ENCODE peak calls at places on chromosomes 5 and 9, in six cellular contexts. O, Z, V, B, Y and R are unnamed samples.
A peak's percentile ranks its signal among the peaks of the same experiment; 100 is the strongest.

GRCh38 chr9:136151848-136152542 is 33.3 kb upstream of the TMEM250 start:
- DNase-seq in O (peak; percentile 6), Z (no peak), V (no peak), B (no peak), Y (no peak), R (no peak)

GRCh38 chr5:181223729-181224389 is 778 bp downstream of the TRIM41 start:
- DNase-seq in O (peak; percentile 86), Z (no peak), V (no peak), B (peak; percentile 40), Y (no peak), R (peak; percentile 79)

GRCh38 chr5:128613757-128614156 is 75.7 kb upstream of the FBN2 start:
- DNase-seq in O (no peak), Z (no peak), V (no peak), B (peak; percentile 20), Y (no peak), R (no peak)

GRCh38 chr5:173953528-173954090 is 35.4 kb upstream of the C5orf47 start:
- DNase-seq in O (no peak), Z (no peak), V (no peak), B (peak; percentile 87), Y (no peak), R (no peak)

GRCh38 chr9:87567566-87567965 is 69.9 kb downstream of the DAPK1 start:
- DNase-seq in O (peak; percentile 68), Z (no peak), V (no peak), B (no peak), Y (no peak), R (no peak)

GRCh38 chr5:95422842-95423241 is 31.7 kb downstream of the FAM81B start:
- DNase-seq in O (no peak), Z (no peak), V (no peak), B (no peak), Y (no peak), R (no peak)

GRCh38 chr5:77262685-77263084 is 52.2 kb downstream of the PDE8B start:
- DNase-seq in O (no peak), Z (no peak), V (no peak), B (no peak), Y (no peak), R (no peak)

GRCh38 chr9:128341435-128341849 is 1.1 kb downstream of the SLC27A4 start:
- DNase-seq in O (peak; percentile 80), Z (peak; percentile 54), V (peak; percentile 73), B (peak; percentile 59), Y (peak; percentile 66), R (peak; percentile 78)

GRCh38 chr9:40909821-40910220 is 218.7 kb downstream of the FOXD4L6 start:
- DNase-seq in O (no peak), Z (no peak), V (no peak), B (no peak), Y (no peak), R (no peak)

GRCh38 chr5:16467363-16468219 is 2.0 kb upstream of the ZNF622 start:
- DNase-seq in O (no peak), Z (no peak), V (peak; percentile 2), B (peak; percentile 78), Y (no peak), R (no peak)

GRCh38 chr9:75826292-75826691 is 64.2 kb upstream of the PCSK5 start:
- DNase-seq in O (peak; percentile 42), Z (no peak), V (no peak), B (no peak), Y (no peak), R (peak; percentile 47)

GRCh38 chr9:4139201-4139600 is 160.7 kb downstream of the GLIS3 start:
- DNase-seq in O (no peak), Z (no peak), V (no peak), B (no peak), Y (no peak), R (no peak)

GRCh38 chr9:88821033-88821748 is 170.1 kb upstream of the S1PR3 start:
- DNase-seq in O (no peak), Z (no peak), V (no peak), B (no peak), Y (no peak), R (no peak)

GRCh38 chr9:128222880-128223670 is 19.9 kb downstream of the DNM1 start:
- DNase-seq in O (peak; percentile 13), Z (no peak), V (no peak), B (no peak), Y (no peak), R (no peak)

GRCh38 chr5:33238826-33239670 is 201.7 kb upstream of the TARS1 start:
- DNase-seq in O (no peak), Z (no peak), V (peak; percentile 49), B (no peak), Y (no peak), R (no peak)

GRCh38 chr5:67030289-67031069 is 166.1 kb downstream of the CD180 start:
- DNase-seq in O (no peak), Z (no peak), V (peak; percentile 53), B (peak; percentile 27), Y (no peak), R (no peak)
- H3K4me1 ChIP-seq in O (peaks cover 8% of the 10 kb centered on the region), Z (no peaks in the 10 kb centered on the region), V (peaks cover 33% of the 10 kb centered on the region), B (peaks cover 11% of the 10 kb centered on the region), Y (no peaks in the 10 kb centered on the region), R (peaks cover 10% of the 10 kb centered on the region)

GRCh38 chr9:38038307-38039089 is 30.5 kb downstream of the SHB start:
- DNase-seq in O (peak; percentile 81), Z (no peak), V (peak; percentile 77), B (no peak), Y (no peak), R (peak; percentile 68)
- H3K4me1 ChIP-seq in O (peaks cover 34% of the 10 kb centered on the region), Z (no peaks in the 10 kb centered on the region), V (peaks cover 54% of the 10 kb centered on the region), B (peaks cover 49% of the 10 kb centered on the region), Y (no peaks in the 10 kb centered on the region), R (peaks cover 29% of the 10 kb centered on the region)

GRCh38 chr9:131400627-131401026 is 6.7 kb downstream of the PRRC2B start:
- DNase-seq in O (peak; percentile 23), Z (no peak), V (no peak), B (no peak), Y (no peak), R (no peak)
- H3K4me1 ChIP-seq in O (peaks cover 41% of the 10 kb centered on the region), Z (peaks cover 50% of the 10 kb centered on the region), V (peaks cover 70% of the 10 kb centered on the region), B (peaks cover 35% of the 10 kb centered on the region), Y (peaks cover 90% of the 10 kb centered on the region), R (peaks cover 26% of the 10 kb centered on the region)

GRCh38 chr5:54581831-54582548 is 64.4 kb downstream of the SNX18 start:
- DNase-seq in O (no peak), Z (no peak), V (no peak), B (peak; percentile 36), Y (no peak), R (no peak)
- H3K4me1 ChIP-seq in O (no peaks in the 10 kb centered on the region), Z (no peaks in the 10 kb centered on the region), V (no peaks in the 10 kb centered on the region), B (peaks cover 16% of the 10 kb centered on the region), Y (no peaks in the 10 kb centered on the region), R (no peaks in the 10 kb centered on the region)

DNA sequence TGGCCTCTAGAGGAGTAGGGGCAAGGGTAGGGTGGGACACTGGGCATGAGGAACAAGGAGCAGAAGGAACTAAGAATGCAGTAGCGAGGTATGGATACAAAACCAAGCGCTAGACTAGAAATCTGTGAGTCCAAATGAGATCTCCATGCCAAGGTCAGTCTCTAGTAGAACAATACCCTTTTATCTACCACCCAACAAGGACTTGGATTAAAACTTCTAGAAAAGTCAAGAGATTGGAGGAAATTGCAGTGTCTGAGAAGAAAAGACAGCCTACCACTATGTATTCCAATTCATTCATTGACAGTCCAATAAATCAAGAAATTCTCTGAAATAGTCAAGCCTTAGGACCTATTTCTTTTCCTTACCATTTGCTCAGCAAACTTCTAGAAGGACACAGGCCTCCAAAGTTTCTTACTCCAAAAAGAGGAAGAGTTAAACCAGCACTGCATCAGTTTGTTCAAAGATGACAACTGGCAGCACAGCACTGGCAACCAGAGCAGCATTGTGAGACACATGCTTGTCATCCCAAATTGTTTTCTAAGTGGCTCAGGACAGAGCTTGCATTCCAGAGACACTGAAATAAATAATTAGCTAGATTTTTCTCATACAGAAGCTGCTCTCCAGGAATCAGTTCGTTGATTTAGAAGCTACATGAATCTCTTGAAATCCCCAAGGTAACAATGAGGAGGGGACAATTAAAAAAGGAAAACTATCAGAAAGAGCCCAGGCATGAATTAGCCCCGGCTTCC is 22.6 kb downstream of the ABCA1 start:
- DNase-seq in O (no peak), Z (no peak), V (no peak), B (no peak), Y (no peak), R (no peak)
- H3K4me1 ChIP-seq in O (peaks cover 18% of the 10 kb centered on the region), Z (no peaks in the 10 kb centered on the region), V (no peaks in the 10 kb centered on the region), B (peaks cover 41% of the 10 kb centered on the region), Y (no peaks in the 10 kb centered on the region), R (no peaks in the 10 kb centered on the region)

GRCh38 chr5:139306628-139307379 is 13.3 kb downstream of the MATR3 start:
- DNase-seq in O (no peak), Z (no peak), V (no peak), B (no peak), Y (no peak), R (no peak)
- H3K4me1 ChIP-seq in O (peaks cover 8% of the 10 kb centered on the region), Z (peaks cover 30% of the 10 kb centered on the region), V (peaks cover 8% of the 10 kb centered on the region), B (peaks cover 11% of the 10 kb centered on the region), Y (peaks cover 85% of the 10 kb centered on the region), R (peaks cover 6% of the 10 kb centered on the region)

GRCh38 chr9:95045751-95046150 is 271.8 kb downstream of the FANCC start:
- DNase-seq in O (no peak), Z (no peak), V (no peak), B (no peak), Y (no peak), R (no peak)

GRCh38 chr9:95040106-95040505 is 277.4 kb downstream of the FANCC start:
- DNase-seq in O (no peak), Z (no peak), V (no peak), B (no peak), Y (no peak), R (no peak)

GRCh38 chr9:95044731-95045508 is 272.6 kb downstream of the FANCC start:
- DNase-seq in O (peak; percentile 68), Z (peak; percentile 86), V (no peak), B (no peak), Y (no peak), R (peak; percentile 84)

GRCh38 chr9:95047452-95048224 is 269.9 kb downstream of the FANCC start:
- DNase-seq in O (no peak), Z (no peak), V (no peak), B (no peak), Y (no peak), R (no peak)

GRCh38 chr9:95043826-95044225 is 273.7 kb downstream of the FANCC start:
- DNase-seq in O (no peak), Z (peak; percentile 68), V (no peak), B (no peak), Y (no peak), R (no peak)
- H3K4me1 ChIP-seq in O (peaks cover 7% of the 10 kb centered on the region), Z (peaks cover 39% of the 10 kb centered on the region), V (peaks cover 4% of the 10 kb centered on the region), B (peaks cover 11% of the 10 kb centered on the region), Y (peaks cover 2% of the 10 kb centered on the region), R (peaks cover 44% of the 10 kb centered on the region)

DNA sequence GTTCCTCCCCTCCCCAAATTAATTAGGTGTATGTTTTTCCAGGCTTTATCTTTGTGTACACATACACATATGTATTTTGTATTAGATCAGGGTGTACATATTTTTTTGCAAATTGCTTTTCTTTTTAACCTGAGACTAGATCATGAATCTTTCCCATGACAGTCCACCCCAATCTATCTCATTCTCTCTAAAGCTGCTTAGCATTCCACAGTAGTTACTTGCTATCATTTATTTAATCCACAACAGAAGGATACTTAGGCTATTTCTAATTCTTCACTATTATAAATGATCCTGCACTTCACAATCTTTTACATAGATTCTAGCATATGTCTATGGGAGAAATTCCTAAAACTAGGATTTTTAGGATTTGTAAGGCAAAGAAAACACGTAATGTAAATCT is 43.9 kb downstream of the SH3RF2 start:
- DNase-seq in O (no peak), Z (no peak), V (no peak), B (no peak), Y (no peak), R (no peak)
- H3K4me1 ChIP-seq in O (peaks cover 4% of the 10 kb centered on the region), Z (peaks cover 63% of the 10 kb centered on the region), V (peaks cover 18% of the 10 kb centered on the region), B (peaks cover 5% of the 10 kb centered on the region), Y (no peaks in the 10 kb centered on the region), R (peaks cover 6% of the 10 kb centered on the region)